ENCODE peak calls at places on chromosome 4, in eight cellular contexts. One of them, this sample, is unnamed.
A peak's percentile ranks its signal among the peaks of the same experiment; 100 is the strongest.

GRCh38 chr4:106746451-106746850 is 289.7 kb downstream of the DKK2 start:
- DNase-seq in naive thymus-derived CD4-positive, alpha-beta T cell: no peak
- DNase-seq in astrocyte: peak; percentile 7
- DNase-seq in adrenal gland: no peak
- DNase-seq in PC-3: no peak
- DNase-seq in cardiac muscle cell: peak; percentile 15
- DNase-seq in IMR-90: no peak
- DNase-seq in tibial nerve: no peak
- DNase-seq in this sample: no peak

GRCh38 chr4:92101609-92102231 is 202.0 kb upstream of the GRID2 start:
- DNase-seq in cardiac muscle cell: peak; percentile 88
- DNase-seq in PC-3: peak; percentile 79
- DNase-seq in adrenal gland: no peak
- DNase-seq in tibial nerve: no peak
- DNase-seq in naive thymus-derived CD4-positive, alpha-beta T cell: no peak
- DNase-seq in IMR-90: peak; percentile 15
- DNase-seq in astrocyte: peak; percentile 70
- DNase-seq in this sample: no peak

GRCh38 chr4:148445071-148445902 is 3.1 kb upstream of the NR3C2 start:
- DNase-seq in adrenal gland: peak; percentile 64
- DNase-seq in cardiac muscle cell: no peak
- DNase-seq in astrocyte: no peak
- DNase-seq in IMR-90: no peak
- DNase-seq in PC-3: peak; percentile 33
- DNase-seq in tibial nerve: peak; percentile 29
- DNase-seq in naive thymus-derived CD4-positive, alpha-beta T cell: peak; percentile 83
- DNase-seq in this sample: peak; percentile 69

GRCh38 chr4:144644368-144645101 is 1.4 kb upstream of the HHIP start:
- DNase-seq in astrocyte: no peak
- DNase-seq in tibial nerve: peak; percentile 11
- DNase-seq in IMR-90: no peak
- DNase-seq in adrenal gland: no peak
- DNase-seq in naive thymus-derived CD4-positive, alpha-beta T cell: no peak
- DNase-seq in cardiac muscle cell: no peak
- DNase-seq in PC-3: no peak
- DNase-seq in this sample: no peak

GRCh38 chr4:62023633-62024032 is 823.5 kb downstream of the ADGRL3 start:
- DNase-seq in cardiac muscle cell: no peak
- DNase-seq in IMR-90: no peak
- DNase-seq in PC-3: peak; percentile 93
- DNase-seq in astrocyte: no peak
- DNase-seq in tibial nerve: no peak
- DNase-seq in naive thymus-derived CD4-positive, alpha-beta T cell: no peak
- DNase-seq in adrenal gland: no peak
- DNase-seq in this sample: no peak

GRCh38 chr4:55545681-55546632 is 752 bp downstream of the CLOCK start:
- DNase-seq in cardiac muscle cell: peak; percentile 79
- DNase-seq in IMR-90: peak; percentile 62
- DNase-seq in adrenal gland: peak; percentile 84
- DNase-seq in naive thymus-derived CD4-positive, alpha-beta T cell: peak; percentile 43
- DNase-seq in astrocyte: peak; percentile 41
- DNase-seq in tibial nerve: peak; percentile 56
- DNase-seq in PC-3: peak; percentile 77
- DNase-seq in this sample: peak; percentile 84

GRCh38 chr4:19309365-19309764 is 942.3 kb upstream of the SLIT2 start:
- DNase-seq in adrenal gland: no peak
- DNase-seq in astrocyte: peak; percentile 42
- DNase-seq in PC-3: peak; percentile 52
- DNase-seq in tibial nerve: no peak
- DNase-seq in cardiac muscle cell: peak; percentile 79
- DNase-seq in naive thymus-derived CD4-positive, alpha-beta T cell: no peak
- DNase-seq in IMR-90: peak; percentile 74
- DNase-seq in this sample: no peak

GRCh38 chr4:31291238-31291637 is 571.1 kb downstream of the PCDH7 start:
- DNase-seq in tibial nerve: no peak
- DNase-seq in adrenal gland: no peak
- DNase-seq in cardiac muscle cell: no peak
- DNase-seq in IMR-90: no peak
- DNase-seq in PC-3: no peak
- DNase-seq in naive thymus-derived CD4-positive, alpha-beta T cell: no peak
- DNase-seq in astrocyte: no peak
- DNase-seq in this sample: no peak

GRCh38 chr4:70895405-70895804 is 6.8 kb upstream of the MOB1B start:
- DNase-seq in naive thymus-derived CD4-positive, alpha-beta T cell: no peak
- DNase-seq in PC-3: no peak
- DNase-seq in tibial nerve: no peak
- DNase-seq in cardiac muscle cell: peak; percentile 10
- DNase-seq in adrenal gland: peak; percentile 25
- DNase-seq in IMR-90: no peak
- DNase-seq in astrocyte: peak; percentile 44
- DNase-seq in this sample: no peak

GRCh38 chr4:182928061-182928460 is 10.9 kb upstream of the DCTD start:
- DNase-seq in cardiac muscle cell: no peak
- DNase-seq in astrocyte: no peak
- DNase-seq in PC-3: no peak
- DNase-seq in IMR-90: no peak
- DNase-seq in tibial nerve: no peak
- DNase-seq in adrenal gland: no peak
- DNase-seq in naive thymus-derived CD4-positive, alpha-beta T cell: no peak
- DNase-seq in this sample: no peak

GRCh38 chr4:153486281-153487151 is 20.4 kb downstream of the TMEM131L start:
- DNase-seq in IMR-90: peak; percentile 91
- DNase-seq in adrenal gland: no peak
- DNase-seq in cardiac muscle cell: peak; percentile 65
- DNase-seq in naive thymus-derived CD4-positive, alpha-beta T cell: no peak
- DNase-seq in tibial nerve: no peak
- DNase-seq in PC-3: peak; percentile 93
- DNase-seq in astrocyte: peak; percentile 91
- DNase-seq in this sample: no peak

GRCh38 chr4:153472122-153473037 is 6.2 kb downstream of the TMEM131L start:
- DNase-seq in PC-3: no peak
- DNase-seq in astrocyte: no peak
- DNase-seq in cardiac muscle cell: no peak
- DNase-seq in adrenal gland: no peak
- DNase-seq in naive thymus-derived CD4-positive, alpha-beta T cell: no peak
- DNase-seq in tibial nerve: no peak
- DNase-seq in IMR-90: no peak
- DNase-seq in this sample: no peak

GRCh38 chr4:11724731-11725130 is 296.0 kb upstream of the HS3ST1 start:
- DNase-seq in tibial nerve: no peak
- DNase-seq in IMR-90: peak; percentile 82
- DNase-seq in naive thymus-derived CD4-positive, alpha-beta T cell: no peak
- DNase-seq in adrenal gland: no peak
- DNase-seq in astrocyte: peak; percentile 80
- DNase-seq in cardiac muscle cell: peak; percentile 28
- DNase-seq in PC-3: peak; percentile 82
- DNase-seq in this sample: no peak

DNA sequence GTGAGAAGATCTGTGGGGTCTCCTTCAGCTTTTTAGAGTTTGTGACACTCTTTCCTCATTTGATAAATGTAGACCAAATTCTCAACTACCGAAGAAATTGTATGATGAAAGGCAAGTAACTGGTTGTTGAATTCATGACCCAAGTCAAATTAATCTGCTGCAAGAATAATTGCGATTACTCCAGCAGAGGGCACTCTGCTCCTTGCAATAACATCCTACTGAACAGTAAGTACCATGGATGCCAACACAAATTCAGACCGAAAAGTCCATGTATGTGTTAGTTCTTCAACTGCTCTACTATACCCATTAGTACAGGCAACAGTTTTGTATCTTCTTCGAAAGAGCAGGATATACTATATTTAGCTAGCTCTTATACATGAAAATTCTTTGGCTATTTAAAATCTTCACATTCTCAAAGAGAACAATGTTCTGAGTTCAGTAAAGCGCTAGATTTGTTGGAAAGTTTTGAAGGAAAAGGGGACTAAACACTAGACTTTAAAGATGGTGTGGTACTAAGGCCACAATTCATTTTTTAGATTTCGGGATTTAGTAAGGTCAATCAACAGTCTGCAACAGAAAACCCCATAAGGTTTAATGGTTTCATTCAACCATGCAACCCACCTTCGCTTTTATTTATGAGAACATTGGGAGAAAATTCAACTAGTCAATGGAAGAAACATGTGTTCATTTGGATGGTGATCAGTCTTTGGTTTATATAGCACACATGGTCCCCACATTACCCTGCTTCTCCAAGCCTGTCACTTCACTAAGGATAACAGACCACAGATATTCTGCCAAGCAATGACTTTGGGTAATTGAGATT is 105.4 kb upstream of the TBC1D9 start:
- DNase-seq in tibial nerve: peak; percentile 95
- DNase-seq in adrenal gland: peak; percentile 72
- DNase-seq in PC-3: peak; percentile 91
- DNase-seq in astrocyte: peak; percentile 74
- DNase-seq in IMR-90: peak; percentile 91
- DNase-seq in naive thymus-derived CD4-positive, alpha-beta T cell: peak; percentile 33
- DNase-seq in cardiac muscle cell: peak; percentile 92
- DNase-seq in this sample: no peak
- H3K27me3 ChIP-seq in tibial nerve: no peaks in the 10 kb centered on the region
- H3K27me3 ChIP-seq in adrenal gland: no peaks in the 10 kb centered on the region
- H3K27me3 ChIP-seq in PC-3: peaks cover 42% of the 10 kb centered on the region
- H3K27me3 ChIP-seq in astrocyte: no peaks in the 10 kb centered on the region
- H3K27me3 ChIP-seq in IMR-90: no peaks in the 10 kb centered on the region
- H3K27me3 ChIP-seq in naive thymus-derived CD4-positive, alpha-beta T cell: no peaks in the 10 kb centered on the region
- H3K27me3 ChIP-seq in cardiac muscle cell: no peaks in the 10 kb centered on the region
- H3K27me3 ChIP-seq in this sample: no peaks in the 10 kb centered on the region

DNA sequence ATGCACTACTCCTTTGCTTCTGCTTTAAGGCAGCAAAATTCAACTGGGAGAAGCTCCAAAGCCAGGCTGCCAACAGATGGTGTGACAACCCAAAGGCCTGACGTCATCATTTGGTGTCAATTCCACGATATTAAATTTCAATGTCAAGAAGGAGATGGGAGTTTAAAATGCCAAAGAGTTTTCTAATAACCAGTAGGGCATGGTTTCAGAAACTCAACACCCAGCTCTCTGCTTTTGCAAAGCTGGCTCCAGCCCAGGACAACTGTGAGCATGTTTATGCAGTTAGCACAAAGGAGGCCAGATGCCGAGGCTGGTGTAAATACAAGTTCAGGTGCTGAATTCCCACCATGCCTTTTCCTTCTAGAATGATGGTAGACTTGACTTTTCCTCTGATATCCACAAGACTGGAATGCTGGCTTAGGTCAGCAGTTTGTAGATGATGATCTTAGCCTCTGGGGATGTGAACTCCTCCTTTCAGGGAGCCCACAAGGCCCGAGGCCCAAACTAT is 67.3 kb downstream of the AFAP1 start:
- DNase-seq in PC-3: peak; percentile 78
- DNase-seq in naive thymus-derived CD4-positive, alpha-beta T cell: no peak
- DNase-seq in tibial nerve: peak; percentile 55
- DNase-seq in IMR-90: peak; percentile 98
- DNase-seq in cardiac muscle cell: peak; percentile 80
- DNase-seq in astrocyte: peak; percentile 96
- DNase-seq in adrenal gland: no peak
- DNase-seq in this sample: no peak
- H3K4me3 ChIP-seq in PC-3: no peak overlapping the region
- H3K4me3 ChIP-seq in naive thymus-derived CD4-positive, alpha-beta T cell: no peak overlapping the region
- H3K4me3 ChIP-seq in tibial nerve: no peak overlapping the region
- H3K4me3 ChIP-seq in IMR-90: no peak overlapping the region
- H3K4me3 ChIP-seq in cardiac muscle cell: no peak overlapping the region
- H3K4me3 ChIP-seq in astrocyte: no peak overlapping the region
- H3K4me3 ChIP-seq in adrenal gland: no peak overlapping the region
- H3K4me3 ChIP-seq in this sample: no peak overlapping the region

GRCh38 chr4:8025668-8026067 is 86.0 kb upstream of the AFAP1 start:
- DNase-seq in astrocyte: no peak
- DNase-seq in tibial nerve: no peak
- DNase-seq in PC-3: no peak
- DNase-seq in naive thymus-derived CD4-positive, alpha-beta T cell: no peak
- DNase-seq in adrenal gland: no peak
- DNase-seq in IMR-90: no peak
- DNase-seq in cardiac muscle cell: no peak
- DNase-seq in this sample: no peak

GRCh38 chr4:8024073-8024786 is 84.6 kb upstream of the AFAP1 start:
- DNase-seq in cardiac muscle cell: no peak
- DNase-seq in PC-3: no peak
- DNase-seq in tibial nerve: no peak
- DNase-seq in astrocyte: no peak
- DNase-seq in adrenal gland: no peak
- DNase-seq in IMR-90: no peak
- DNase-seq in naive thymus-derived CD4-positive, alpha-beta T cell: no peak
- DNase-seq in this sample: no peak

GRCh38 chr4:8023696-8024033 is 84.0 kb upstream of the AFAP1 start:
- DNase-seq in adrenal gland: no peak
- DNase-seq in tibial nerve: no peak
- DNase-seq in naive thymus-derived CD4-positive, alpha-beta T cell: no peak
- DNase-seq in astrocyte: no peak
- DNase-seq in IMR-90: no peak
- DNase-seq in PC-3: no peak
- DNase-seq in cardiac muscle cell: no peak
- DNase-seq in this sample: no peak

GRCh38 chr4:8021796-8022195 is 82.1 kb upstream of the AFAP1 start:
- DNase-seq in adrenal gland: no peak
- DNase-seq in astrocyte: no peak
- DNase-seq in tibial nerve: no peak
- DNase-seq in IMR-90: no peak
- DNase-seq in cardiac muscle cell: no peak
- DNase-seq in naive thymus-derived CD4-positive, alpha-beta T cell: no peak
- DNase-seq in PC-3: peak; percentile 6
- DNase-seq in this sample: no peak

DNA sequence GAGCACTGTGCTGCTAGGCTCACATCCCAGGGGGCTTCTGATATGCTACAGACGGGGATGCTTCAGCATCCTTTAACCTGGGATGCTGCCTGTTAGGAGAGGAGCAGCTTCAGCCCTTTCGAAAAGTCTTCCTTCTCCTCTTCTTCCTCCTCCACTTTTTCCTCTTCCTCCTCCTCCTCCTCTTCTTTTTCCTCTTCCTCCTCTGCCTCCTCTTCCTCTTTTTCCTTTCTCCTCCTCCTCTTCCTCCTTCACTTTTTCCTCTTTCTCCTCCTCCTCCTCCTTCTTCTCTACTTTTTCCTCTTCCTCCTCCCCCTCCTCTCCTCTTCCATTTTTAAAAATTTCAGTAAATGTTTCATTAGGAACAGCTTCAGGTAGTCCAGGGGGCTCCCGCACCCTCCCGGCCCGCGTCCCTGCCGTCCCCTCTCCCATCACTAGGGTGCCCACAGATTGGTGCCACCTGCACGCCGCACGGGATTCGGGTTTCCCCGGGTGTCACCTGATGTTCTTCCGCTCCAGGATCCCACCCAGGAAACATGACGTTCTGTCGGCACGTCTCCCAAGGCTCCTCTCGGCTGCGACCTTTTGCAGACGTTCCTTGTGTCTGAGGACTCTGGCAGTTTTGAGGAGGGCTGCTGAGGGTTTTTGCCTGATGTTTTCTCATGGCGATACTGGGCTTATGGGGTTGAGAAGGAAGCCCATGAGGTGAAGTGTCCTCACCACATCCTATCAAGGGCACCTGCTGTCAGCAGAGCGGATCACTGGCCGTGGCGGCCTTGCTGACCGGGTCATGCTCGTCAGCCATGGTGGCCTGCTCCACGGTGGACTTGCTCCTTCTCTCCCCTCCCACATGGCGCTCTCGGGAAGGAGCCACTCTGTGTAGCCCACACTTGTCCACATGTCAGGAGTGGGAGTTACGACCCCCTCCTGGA is 83.4 kb upstream of the AFAP1 start:
- DNase-seq in adrenal gland: no peak
- DNase-seq in tibial nerve: no peak
- DNase-seq in astrocyte: no peak
- DNase-seq in cardiac muscle cell: no peak
- DNase-seq in PC-3: no peak
- DNase-seq in naive thymus-derived CD4-positive, alpha-beta T cell: no peak
- DNase-seq in IMR-90: no peak
- DNase-seq in this sample: no peak
- H3K27me3 ChIP-seq in adrenal gland: no peaks in the 10 kb centered on the region
- H3K27me3 ChIP-seq in tibial nerve: no peaks in the 10 kb centered on the region
- H3K27me3 ChIP-seq in astrocyte: peaks cover 42% of the 10 kb centered on the region
- H3K27me3 ChIP-seq in cardiac muscle cell: no peaks in the 10 kb centered on the region
- H3K27me3 ChIP-seq in PC-3: no peaks in the 10 kb centered on the region
- H3K27me3 ChIP-seq in naive thymus-derived CD4-positive, alpha-beta T cell: no peaks in the 10 kb centered on the region
- H3K27me3 ChIP-seq in IMR-90: peaks cover 65% of the 10 kb centered on the region
- H3K27me3 ChIP-seq in this sample: no peaks in the 10 kb centered on the region

GRCh38 chr4:140003851-140004579 is 150.0 kb downstream of the MAML3 start:
- DNase-seq in IMR-90: peak; percentile 8
- DNase-seq in adrenal gland: no peak
- DNase-seq in astrocyte: no peak
- DNase-seq in naive thymus-derived CD4-positive, alpha-beta T cell: no peak
- DNase-seq in tibial nerve: no peak
- DNase-seq in cardiac muscle cell: no peak
- DNase-seq in PC-3: no peak
- DNase-seq in this sample: no peak
- H3K4me3 ChIP-seq in IMR-90: peak overlapping the region; percentile 22
- H3K4me3 ChIP-seq in adrenal gland: peak overlapping the region; percentile 51
- H3K4me3 ChIP-seq in astrocyte: peak overlapping the region; percentile 41
- H3K4me3 ChIP-seq in naive thymus-derived CD4-positive, alpha-beta T cell: no peak overlapping the region
- H3K4me3 ChIP-seq in tibial nerve: peak overlapping the region; percentile 47
- H3K4me3 ChIP-seq in cardiac muscle cell: peak overlapping the region; percentile 14
- H3K4me3 ChIP-seq in PC-3: peak overlapping the region; percentile 64
- H3K4me3 ChIP-seq in this sample: peak overlapping the region; percentile 63

This sample was measured in left ventricle myocardium inferior.